ENCODE peak calls at places on chromosomes 12 and 14, in four cellular contexts. One of them, this sample, is unnamed.
A peak's percentile ranks its signal among the peaks of the same experiment; 100 is the strongest.

GRCh38 chr12:53299101-53299453 is 418 bp upstream of the MYG1 start:
- DNase-seq in HepG2: peak; percentile 23
- DNase-seq in GM12878: no peak
- DNase-seq in SK-N-SH: no peak
- DNase-seq in this sample: peak; percentile 85

GRCh38 chr12:74790958-74791357 is 253.3 kb downstream of the ATXN7L3B start:
- DNase-seq in HepG2: no peak
- DNase-seq in GM12878: no peak
- DNase-seq in SK-N-SH: no peak
- DNase-seq in this sample: no peak

GRCh38 chr14:71594828-71595227 is 337.4 kb upstream of the RGS6 start:
- DNase-seq in HepG2: no peak
- DNase-seq in GM12878: no peak
- DNase-seq in SK-N-SH: no peak
- DNase-seq in this sample: peak; percentile 32

GRCh38 chr14:56648508-56649301 is 69.1 kb downstream of the TMEM260 start:
- DNase-seq in HepG2: no peak
- DNase-seq in GM12878: no peak
- DNase-seq in SK-N-SH: no peak
- DNase-seq in this sample: no peak

GRCh38 chr12:58242803-58243628 is 301.6 kb downstream of the ATP23 start:
- DNase-seq in HepG2: no peak
- DNase-seq in GM12878: no peak
- DNase-seq in SK-N-SH: no peak
- DNase-seq in this sample: peak; percentile 40

GRCh38 chr12:4293299-4293941 is 19.9 kb downstream of the CCND2 start:
- DNase-seq in HepG2: no peak
- DNase-seq in GM12878: no peak
- DNase-seq in SK-N-SH: no peak
- DNase-seq in this sample: no peak

GRCh38 chr14:100147691-100148464 is 11.6 kb downstream of the DEGS2 start:
- DNase-seq in HepG2: no peak
- DNase-seq in GM12878: no peak
- DNase-seq in SK-N-SH: no peak
- DNase-seq in this sample: no peak

GRCh38 chr12:46608431-46609280 is 217.1 kb downstream of the SLC38A4 start:
- DNase-seq in HepG2: no peak
- DNase-seq in GM12878: no peak
- DNase-seq in SK-N-SH: no peak
- DNase-seq in this sample: peak; percentile 76

GRCh38 chr14:77139540-77140342 is 1.9 kb downstream of the ZDHHC22 start:
- DNase-seq in HepG2: peak; percentile 29
- DNase-seq in GM12878: no peak
- DNase-seq in SK-N-SH: peak; percentile 90
- DNase-seq in this sample: no peak

GRCh38 chr12:108839890-108840230 is 17.5 kb downstream of the SSH1 start:
- DNase-seq in HepG2: no peak
- DNase-seq in GM12878: no peak
- DNase-seq in SK-N-SH: no peak
- DNase-seq in this sample: no peak

GRCh38 chr12:108839011-108839889 is 18.1 kb downstream of the SSH1 start:
- DNase-seq in HepG2: no peak
- DNase-seq in GM12878: no peak
- DNase-seq in SK-N-SH: peak; percentile 61
- DNase-seq in this sample: peak; percentile 58

GRCh38 chr12:108840605-108841328 is 16.6 kb downstream of the SSH1 start:
- DNase-seq in HepG2: no peak
- DNase-seq in GM12878: no peak
- DNase-seq in SK-N-SH: no peak
- DNase-seq in this sample: peak; percentile 53

GRCh38 chr12:108843187-108843586 is 14.2 kb downstream of the SSH1 start:
- DNase-seq in HepG2: no peak
- DNase-seq in GM12878: no peak
- DNase-seq in SK-N-SH: no peak
- DNase-seq in this sample: no peak

GRCh38 chr12:108842364-108842763 is 15.0 kb downstream of the SSH1 start:
- DNase-seq in HepG2: no peak
- DNase-seq in GM12878: no peak
- DNase-seq in SK-N-SH: no peak
- DNase-seq in this sample: no peak
- H3K27ac ChIP-seq in HepG2: no peak overlapping the region
- H3K27ac ChIP-seq in GM12878: no peak overlapping the region
- H3K27ac ChIP-seq in SK-N-SH: peak overlapping the region; percentile 6
- H3K27ac ChIP-seq in this sample: peak overlapping the region; percentile 39

DNA sequence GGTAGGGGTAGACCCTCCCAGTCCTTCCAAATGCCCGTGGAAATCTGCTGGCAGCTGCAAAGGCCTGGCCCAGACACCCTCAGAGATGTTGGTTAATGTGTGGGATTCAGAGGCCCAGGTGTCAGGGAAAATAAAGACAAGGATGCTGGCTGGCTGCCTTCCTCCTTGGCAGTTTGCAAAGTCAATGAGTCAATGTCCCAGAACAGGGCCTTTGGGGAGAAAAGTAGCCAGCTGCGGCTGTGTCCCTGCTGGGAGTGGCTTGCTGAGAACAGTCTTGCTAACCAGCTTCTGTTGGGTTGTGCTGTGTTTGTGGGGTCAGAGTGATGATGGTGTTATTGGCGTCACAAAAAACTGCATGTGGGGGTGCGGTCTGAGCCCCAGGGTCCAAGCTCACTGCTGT is 29.2 kb downstream of the GLRX5 start:
- DNase-seq in HepG2: no peak
- DNase-seq in GM12878: no peak
- DNase-seq in SK-N-SH: no peak
- DNase-seq in this sample: peak; percentile 18
- TF ChIP-seq MXI1 in HepG2: no peak
- TF ChIP-seq MXI1 in GM12878: no peak
- TF ChIP-seq MXI1 in SK-N-SH: no peak
- TF ChIP-seq MXI1 in this sample: no peak

GRCh38 chr12:48779869-48780268 is 9.0 kb downstream of the ADCY6 start:
- DNase-seq in HepG2: no peak
- DNase-seq in GM12878: no peak
- DNase-seq in SK-N-SH: no peak
- DNase-seq in this sample: peak; percentile 62

GRCh38 chr12:48780381-48781025 is 8.4 kb downstream of the ADCY6 start:
- DNase-seq in HepG2: no peak
- DNase-seq in GM12878: no peak
- DNase-seq in SK-N-SH: no peak
- DNase-seq in this sample: no peak

GRCh38 chr12:48783432-48783831 is 5.5 kb downstream of the ADCY6 start:
- DNase-seq in HepG2: no peak
- DNase-seq in GM12878: no peak
- DNase-seq in SK-N-SH: no peak
- DNase-seq in this sample: no peak

GRCh38 chr12:48782457-48783395 is 6.2 kb downstream of the ADCY6 start:
- DNase-seq in HepG2: no peak
- DNase-seq in GM12878: no peak
- DNase-seq in SK-N-SH: no peak
- DNase-seq in this sample: no peak

GRCh38 chr12:48781750-48782456 is 7.0 kb downstream of the ADCY6 start:
- DNase-seq in HepG2: no peak
- DNase-seq in GM12878: no peak
- DNase-seq in SK-N-SH: no peak
- DNase-seq in this sample: no peak
- H3K27ac ChIP-seq in HepG2: no peak overlapping the region
- H3K27ac ChIP-seq in GM12878: no peak overlapping the region
- H3K27ac ChIP-seq in SK-N-SH: no peak overlapping the region
- H3K27ac ChIP-seq in this sample: no peak overlapping the region

DNA sequence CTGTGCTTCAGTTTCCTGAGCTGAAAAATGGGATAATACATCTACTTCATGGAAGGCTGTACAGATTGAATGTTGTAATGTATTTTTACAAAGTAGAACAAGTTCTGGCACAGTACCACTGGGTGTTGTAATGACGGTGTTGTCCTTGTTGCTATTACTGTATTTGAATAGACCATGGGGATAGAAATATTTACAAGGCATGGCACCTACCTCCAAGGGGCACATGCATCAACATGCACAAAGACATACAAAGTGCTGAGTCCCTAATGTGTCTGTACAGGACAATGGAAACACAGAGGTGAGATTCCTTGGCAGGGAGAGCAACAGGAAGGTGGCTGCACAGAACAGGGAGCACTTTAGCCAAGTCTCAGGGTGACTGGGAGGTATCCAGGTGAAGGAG is 930.6 kb upstream of the TMEM132C start:
- DNase-seq in HepG2: no peak
- DNase-seq in GM12878: no peak
- DNase-seq in SK-N-SH: no peak
- DNase-seq in this sample: no peak
- TF ChIP-seq MXI1 in HepG2: no peak
- TF ChIP-seq MXI1 in GM12878: no peak
- TF ChIP-seq MXI1 in SK-N-SH: no peak
- TF ChIP-seq MXI1 in this sample: no peak

This sample was measured in IMR-90.